ENCODE peak calls at places on chromosomes 1 and 21, in seven cellular contexts. T is OCI-LY7; P is kidney glomerular epithelial cell; L is stimulated activated CD4-positive, alpha-beta T cell treated with anti-CD3 and anti-CD28 coated beads, Interleukin-1b, Interleukin-23, amount 100 ng/mL, for 4 hours; F is stimulated activated CD8-positive, alpha-beta memory T cell treated with anti-CD3 and anti-CD28 coated beads, Interleukin-2, amount 100 ng/mL, for 1 hour; S is Calu3; G is NCI-H2029. H is an unnamed sample.

GRCh38 chr1:208173749-208174148 is 70.4 kb downstream of the PLXNA2 start:
- DNase-seq in P (no peak), S (no peak), G (no peak), T (no peak), F (no peak), L (no peak), H (no peak)

GRCh38 chr1:235997916-235998315 is 67.0 kb downstream of the NID1 start:
- DNase-seq in L (no peak), T (no peak), G (no peak), S (no peak), F (no peak), P (no peak), H (no peak)

GRCh38 chr1:2238361-2239055 is 10.4 kb downstream of the SKI start:
- DNase-seq in G (no peak), L (no peak), S (no peak), P (no peak), F (no peak), T (no peak), H (no peak)

GRCh38 chr21:17693801-17694200 is 81.1 kb upstream of the BTG3 start:
- DNase-seq in P (no peak), L (no peak), T (no peak), G (no peak), S (no peak), F (no peak), H (no peak)

GRCh38 chr1:235073968-235074334 is 54.7 kb downstream of the TOMM20 start:
- DNase-seq in S (peak), G (peak), L (no peak), F (no peak), P (no peak), T (no peak), H (no peak)

GRCh38 chr1:192491804-192492554 is 83.6 kb upstream of the RGS1 start:
- DNase-seq in T (no peak), F (no peak), P (peak), G (no peak), L (no peak), S (no peak), H (peak)

GRCh38 chr1:193569696-193570269 is 383.4 kb upstream of the B3GALT2 start:
- DNase-seq in F (no peak), P (peak), L (no peak), G (no peak), S (no peak), T (no peak), H (peak)

GRCh38 chr1:226268421-226269124 is 40.4 kb downstream of the LIN9 start:
- DNase-seq in S (no peak), P (no peak), F (no peak), T (no peak), G (no peak), L (no peak), H (no peak)

GRCh38 chr1:232428781-232429530 is 201.0 kb downstream of the SIPA1L2 start:
- DNase-seq in G (no peak), P (no peak), F (no peak), L (no peak), S (no peak), T (no peak), H (no peak)

GRCh38 chr1:6801998-6802397 is 16.7 kb downstream of the CAMTA1 start:
- DNase-seq in T (no peak), L (no peak), G (no peak), F (no peak), S (no peak), P (no peak), H (no peak)

GRCh38 chr1:199122532-199123311 is 483.9 kb downstream of the PTPRC start:
- DNase-seq in P (peak), T (no peak), L (no peak), F (no peak), G (no peak), S (peak), H (peak)

GRCh38 chr21:39189857-39190604 is 6.8 kb upstream of the PSMG1 start:
- DNase-seq in G (no peak), F (no peak), S (no peak), P (peak), L (no peak), T (no peak), H (no peak)

GRCh38 chr1:43666608-43667007 is 16.7 kb downstream of the KDM4A start:
- DNase-seq in T (no peak), P (no peak), S (no peak), F (no peak), L (no peak), G (no peak), H (no peak)

GRCh38 chr1:205775717-205776056 is 405 bp upstream of the RAB29 start:
- DNase-seq in P (peak), T (no peak), L (no peak), F (no peak), G (no peak), S (no peak), H (no peak)

GRCh38 chr1:179706339-179706941 is 36.7 kb upstream of the FAM163A start:
- DNase-seq in F (no peak), G (no peak), T (peak), L (peak), P (peak), S (peak), H (peak)

GRCh38 chr1:157147906-157148717 is 9.9 kb upstream of the ETV3 start:
- DNase-seq in T (peak), P (peak), L (no peak), F (no peak), G (no peak), S (no peak), H (no peak)

GRCh38 chr1:240031009-240031408 is 60.7 kb upstream of the FMN2 start:
- DNase-seq in T (no peak), F (no peak), S (peak), G (no peak), L (no peak), P (peak), H (peak)

GRCh38 chr1:15958788-15959187 is 17.1 kb downstream of the ZBTB17 start:
- DNase-seq in T (no peak), F (no peak), L (no peak), G (no peak), S (no peak), P (no peak), H (no peak)